ENCODE peak calls at places on chromosomes 11 and 22, in seven cellular contexts. T is GM23248; F is upper lobe of right lung; H is stimulated activated CD8-positive, alpha-beta memory T cell treated with anti-CD3 and anti-CD28 coated beads, Interleukin-4, amount 100 ng/mL, for 1 hour; D is HCT116; S is NCI-H1105 treated with DMSO at 0.1 percent for 48 hours; G is NCI-H1417. W is an unnamed sample.
A peak's percentile ranks its signal among the peaks of the same experiment; 100 is the strongest.

GRCh38 chr22:40042312-40042711 is 47.6 kb downstream of the FAM83F start:
- DNase-seq in T (no peak), F (no peak), H (no peak), D (no peak), S (no peak), G (no peak), W (no peak)

GRCh38 chr11:122695076-122695620 is 39.6 kb downstream of the UBASH3B start:
- DNase-seq in T (no peak), F (no peak), H (no peak), D (no peak), S (no peak), G (no peak), W (no peak)

GRCh38 chr22:29313126-29314071 is 2.1 kb downstream of the RASL10A start:
- DNase-seq in T (peak; percentile 68), F (peak; percentile 67), H (no peak), D (peak; percentile 34), S (no peak), G (no peak), W (no peak)

GRCh38 chr22:46350646-46351045 is 15.1 kb downstream of the TRMU start:
- DNase-seq in T (no peak), F (no peak), H (no peak), D (no peak), S (no peak), G (no peak), W (no peak)

GRCh38 chr22:39185601-39186012 is 33.1 kb upstream of the CBX7 start:
- DNase-seq in T (peak; percentile 98), F (peak; percentile 73), H (no peak), D (no peak), S (no peak), G (no peak), W (no peak)

GRCh38 chr11:34380696-34381095 is 22.9 kb upstream of the ABTB2 start:
- DNase-seq in T (peak; percentile 85), F (no peak), H (no peak), D (peak; percentile 39), S (no peak), G (no peak), W (no peak)

GRCh38 chr11:2100361-2101170 is 38.6 kb downstream of the IGF2 start:
- DNase-seq in T (no peak), F (peak; percentile 70), H (no peak), D (no peak), S (no peak), G (no peak), W (no peak)

GRCh38 chr11:96332236-96332761 is 10.7 kb downstream of the MAML2 start:
- DNase-seq in T (peak; percentile 30), F (no peak), H (no peak), D (no peak), S (no peak), G (no peak), W (no peak)

GRCh38 chr22:17319541-17319940 is 49.7 kb upstream of the CECR2 start:
- DNase-seq in T (no peak), F (no peak), H (no peak), D (no peak), S (no peak), G (peak; percentile 11), W (peak; percentile 31)

GRCh38 chr11:4480577-4481539 is 1.6 kb upstream of the OR52K1 start:
- DNase-seq in T (peak; percentile 61), F (no peak), H (no peak), D (no peak), S (no peak), G (no peak), W (no peak)

GRCh38 chr11:11428714-11429113 is 75.7 kb upstream of the CSNK2A3 start:
- DNase-seq in T (no peak), F (no peak), H (no peak), D (no peak), S (no peak), G (no peak), W (no peak)

GRCh38 chr11:95512682-95513081 is 276.9 kb downstream of the FAM76B start:
- DNase-seq in T (peak; percentile 98), F (no peak), H (no peak), D (no peak), S (peak; percentile 15), G (no peak), W (no peak)

GRCh38 chr22:32752326-32752725 is 49.2 kb upstream of the TIMP3 start:
- DNase-seq in T (peak; percentile 62), F (no peak), H (no peak), D (no peak), S (no peak), G (no peak), W (no peak)

GRCh38 chr11:117673561-117673960 is 123.5 kb downstream of the DSCAML1 start:
- DNase-seq in T (no peak), F (no peak), H (no peak), D (no peak), S (no peak), G (no peak), W (peak; percentile 54)

GRCh38 chr11:43574949-43575915 is 105.3 kb upstream of the HSD17B12 start:
- DNase-seq in T (peak; percentile 86), F (no peak), H (no peak), D (no peak), S (peak; percentile 72), G (peak; percentile 54), W (peak; percentile 78)

GRCh38 chr11:120168108-120168959 is 30.4 kb upstream of the TRIM29 start:
- DNase-seq in T (peak; percentile 32), F (peak; percentile 52), H (no peak), D (no peak), S (no peak), G (no peak), W (no peak)

GRCh38 chr22:19525116-19525660 is 978 bp upstream of the CLDN5 start:
- DNase-seq in T (no peak), F (no peak), H (no peak), D (no peak), S (no peak), G (no peak), W (no peak)

GRCh38 chr22:21650823-21651520 is 8.9 kb downstream of the SDF2L1 start:
- DNase-seq in T (peak; percentile 19), F (no peak), H (no peak), D (no peak), S (peak; percentile 24), G (no peak), W (peak; percentile 48)

GRCh38 chr11:394858-395655 is 1.0 kb downstream of the PKP3 start:
- DNase-seq in T (no peak), F (no peak), H (no peak), D (no peak), S (no peak), G (no peak), W (no peak)

GRCh38 chr22:28983788-28984441 is 77.7 kb downstream of the C22orf31 start:
- DNase-seq in T (peak; percentile 50), F (no peak), H (no peak), D (no peak), S (no peak), G (no peak), W (no peak)

GRCh38 chr22:31977939-31978338 is 33.6 kb downstream of the YWHAH start:
- DNase-seq in T (no peak), F (no peak), H (no peak), D (no peak), S (no peak), G (no peak), W (no peak)

GRCh38 chr11:123979311-123979710 is 1.7 kb upstream of the OR10S1 start:
- DNase-seq in T (no peak), F (no peak), H (no peak), D (no peak), S (no peak), G (no peak), W (no peak)

GRCh38 chr11:1570896-1571759 is 943 bp downstream of the DUSP8 start:
- DNase-seq in T (no peak), F (peak; percentile 68), H (no peak), D (no peak), S (no peak), G (no peak), W (peak; percentile 49)